ENCODE peak calls at places on chromosomes 12 and 14, in eight cellular contexts. D is HT1080; O is activated T-cell treated with anti-CD3 and anti-CD28 coated beads, Interleukin-2, amount 50 U/mL, for 48 hours; Y is mammary epithelial cell; X is activated naive CD4-positive, alpha-beta T cell; B is A172; H is AG09309; R is CMK. J is an unnamed sample.

GRCh38 chr12:96907681-96908163 is 665 bp downstream of the NEDD1 start:
- DNase-seq in D (peak), O (peak), Y (peak), X (no peak), B (peak), H (no peak), R (peak), J (no peak)

GRCh38 chr12:55068416-55069010 is 48.7 kb downstream of the NEUROD4 start:
- DNase-seq in D (peak), O (peak), Y (peak), X (no peak), B (peak), H (peak), R (peak), J (peak)

GRCh38 chr12:68832504-68832867 is 24.5 kb downstream of the MDM2 start:
- DNase-seq in D (no peak), O (no peak), Y (no peak), X (no peak), B (no peak), H (no peak), R (no peak), J (no peak)

GRCh38 chr12:27818421-27818918 is 38.4 kb upstream of the MANSC4 start:
- DNase-seq in D (no peak), O (no peak), Y (no peak), X (no peak), B (no peak), H (no peak), R (no peak), J (peak)

GRCh38 chr14:71165121-71165574 is 257.9 kb downstream of the PCNX1 start:
- DNase-seq in D (no peak), O (no peak), Y (peak), X (no peak), B (peak), H (no peak), R (no peak), J (no peak)

GRCh38 chr14:92646952-92647461 is 101.4 kb downstream of the LGMN start:
- DNase-seq in D (no peak), O (no peak), Y (peak), X (no peak), B (no peak), H (peak), R (no peak), J (peak)

GRCh38 chr12:127162307-127162706 is 1104.7 kb upstream of the TMEM132C start:
- DNase-seq in D (no peak), O (no peak), Y (no peak), X (no peak), B (no peak), H (no peak), R (no peak), J (no peak)

GRCh38 chr12:8087666-8088065 is 5.6 kb downstream of the NECAP1 start:
- DNase-seq in D (no peak), O (no peak), Y (no peak), X (no peak), B (no peak), H (no peak), R (no peak), J (no peak)

GRCh38 chr12:95446511-95446910 is 27.4 kb upstream of the METAP2 start:
- DNase-seq in D (no peak), O (no peak), Y (no peak), X (no peak), B (no peak), H (no peak), R (no peak), J (no peak)

GRCh38 chr12:48351022-48351708 is 446 bp upstream of the ZNF641 start:
- DNase-seq in D (peak), O (no peak), Y (peak), X (no peak), B (peak), H (peak), R (peak), J (peak)

GRCh38 chr14:62103497-62103896 is 341.3 kb downstream of the SNAPC1 start:
- DNase-seq in D (no peak), O (no peak), Y (no peak), X (no peak), B (no peak), H (no peak), R (no peak), J (no peak)

GRCh38 chr12:30823140-30823669 is 68.5 kb upstream of the CAPRIN2 start:
- DNase-seq in D (no peak), O (peak), Y (no peak), X (no peak), B (no peak), H (no peak), R (no peak), J (no peak)

GRCh38 chr12:94435511-94435927 is 24.1 kb downstream of the CEP83 start:
- DNase-seq in D (no peak), O (no peak), Y (no peak), X (no peak), B (no peak), H (no peak), R (no peak), J (no peak)

GRCh38 chr12:92899388-92900001 is 29.6 kb downstream of the EEA1 start:
- DNase-seq in D (peak), O (no peak), Y (peak), X (no peak), B (peak), H (peak), R (no peak), J (peak)

GRCh38 chr12:45268672-45269406 is 52.9 kb downstream of the ANO6 start:
- DNase-seq in D (peak), O (no peak), Y (peak), X (no peak), B (peak), H (peak), R (no peak), J (peak)

GRCh38 chr12:20443792-20444191 is 75.5 kb downstream of the PDE3A start:
- DNase-seq in D (no peak), O (no peak), Y (no peak), X (no peak), B (no peak), H (no peak), R (no peak), J (no peak)

GRCh38 chr12:132700212-132700913 is 10.3 kb upstream of the PGAM5 start:
- DNase-seq in D (no peak), O (no peak), Y (no peak), X (no peak), B (peak), H (peak), R (no peak), J (peak)

GRCh38 chr12:56916296-56916995 is 17.8 kb downstream of the SDR9C7 start:
- DNase-seq in D (no peak), O (no peak), Y (no peak), X (no peak), B (no peak), H (no peak), R (no peak), J (no peak)

GRCh38 chr12:3238196-3238595 is 161.0 kb downstream of the TSPAN9 start:
- DNase-seq in D (no peak), O (no peak), Y (no peak), X (no peak), B (no peak), H (no peak), R (no peak), J (no peak)

GRCh38 chr14:103519043-103519836 is 3.4 kb downstream of the CKB start:
- DNase-seq in D (peak), O (no peak), Y (no peak), X (no peak), B (no peak), H (no peak), R (peak), J (no peak)

GRCh38 chr12:52631676-52632459 is 13.5 kb upstream of the KRT73 start:
- DNase-seq in D (no peak), O (peak), Y (no peak), X (no peak), B (no peak), H (no peak), R (no peak), J (no peak)

GRCh38 chr12:124762791-124763593 is 100.7 kb downstream of the SCARB1 start:
- DNase-seq in D (no peak), O (peak), Y (peak), X (no peak), B (no peak), H (no peak), R (no peak), J (no peak)

GRCh38 chr12:54352022-54352531 is 12.2 kb downstream of the GPR84 start:
- DNase-seq in D (no peak), O (peak), Y (no peak), X (no peak), B (peak), H (no peak), R (no peak), J (no peak)

GRCh38 chr12:110537605-110538409 is 35.7 kb downstream of the RAD9B start:
- DNase-seq in D (no peak), O (no peak), Y (peak), X (no peak), B (no peak), H (no peak), R (no peak), J (no peak)

GRCh38 chr12:77120695-77121094 is 55.3 kb upstream of the E2F7 start:
- DNase-seq in D (peak), O (no peak), Y (peak), X (no peak), B (no peak), H (no peak), R (no peak), J (peak)

GRCh38 chr12:111240374-111240773 is 128.5 kb downstream of the PHETA1 start:
- DNase-seq in D (no peak), O (no peak), Y (no peak), X (no peak), B (no peak), H (no peak), R (no peak), J (no peak)

GRCh38 chr12:114368685-114369084 is 37.3 kb downstream of the TBX5 start:
- DNase-seq in D (no peak), O (no peak), Y (no peak), X (no peak), B (no peak), H (no peak), R (no peak), J (no peak)

GRCh38 chr12:53725824-53726223 is 1.4 kb downstream of the CALCOCO1 start:
- DNase-seq in D (no peak), O (no peak), Y (no peak), X (no peak), B (peak), H (no peak), R (no peak), J (peak)

GRCh38 chr14:22464422-22465142 is 124.4 kb downstream of the DAD1 start:
- DNase-seq in D (no peak), O (no peak), Y (no peak), X (no peak), B (no peak), H (no peak), R (no peak), J (no peak)

GRCh38 chr14:101965145-101965531 is 765 bp downstream of the DYNC1H1 start:
- DNase-seq in D (peak), O (peak), Y (peak), X (peak), B (no peak), H (no peak), R (no peak), J (peak)

GRCh38 chr12:57342207-57342691 is 88.6 kb downstream of the R3HDM2 start:
- DNase-seq in D (no peak), O (no peak), Y (no peak), X (no peak), B (no peak), H (peak), R (peak), J (no peak)

GRCh38 chr12:58877243-58877743 is 43.0 kb downstream of the LRIG3 start:
- DNase-seq in D (peak), O (no peak), Y (peak), X (no peak), B (peak), H (peak), R (no peak), J (peak)

GRCh38 chr12:41106315-41106714 is 81.8 kb upstream of the PDZRN4 start:
- DNase-seq in D (no peak), O (no peak), Y (no peak), X (no peak), B (no peak), H (no peak), R (no peak), J (no peak)

GRCh38 chr12:56998981-56999380 is 7.4 kb downstream of the ZBTB39 start:
- DNase-seq in D (no peak), O (peak), Y (no peak), X (no peak), B (no peak), H (no peak), R (no peak), J (no peak)

GRCh38 chr14:22370084-22370847 is 218.8 kb downstream of the DAD1 start:
- DNase-seq in D (peak), O (no peak), Y (peak), X (no peak), B (peak), H (no peak), R (no peak), J (peak)

GRCh38 chr12:108801736-108802665 is 55.4 kb downstream of the SSH1 start:
- DNase-seq in D (peak), O (no peak), Y (no peak), X (no peak), B (no peak), H (no peak), R (no peak), J (peak)

GRCh38 chr14:51691176-51691575 is 39.5 kb downstream of the FRMD6 start:
- DNase-seq in D (no peak), O (no peak), Y (peak), X (no peak), B (no peak), H (no peak), R (no peak), J (peak)

GRCh38 chr14:101072945-101073597 is 169.5 kb upstream of the RTL1 start:
- DNase-seq in D (peak), O (peak), Y (peak), X (no peak), B (peak), H (peak), R (no peak), J (peak)

GRCh38 chr12:32586390-32586789 is 92.7 kb upstream of the DNM1L start:
- DNase-seq in D (peak), O (no peak), Y (peak), X (no peak), B (peak), H (no peak), R (no peak), J (peak)

J was measured in PC-3.